ENCODE peak calls at places on chromosome 19, in four cellular contexts. One of them, this sample, is unnamed.

GRCh38 chr19:45468159-45468651 is 409 bp downstream of the FOSB start:
- DNase-seq in body of pancreas: peak
- DNase-seq in lower lobe of right lung: no peak
- DNase-seq in left ventricle myocardium inferior: no peak
- DNase-seq in this sample: no peak

GRCh38 chr19:10686661-10687517 is 14.3 kb upstream of the QTRT1 start:
- DNase-seq in body of pancreas: no peak
- DNase-seq in lower lobe of right lung: no peak
- DNase-seq in left ventricle myocardium inferior: peak
- DNase-seq in this sample: no peak

GRCh38 chr19:41330476-41330875 is 20.5 kb downstream of the CCDC97 start:
- DNase-seq in body of pancreas: no peak
- DNase-seq in lower lobe of right lung: no peak
- DNase-seq in left ventricle myocardium inferior: no peak
- DNase-seq in this sample: no peak

GRCh38 chr19:1325568-1326294 is 40.1 kb downstream of the EFNA2 start:
- DNase-seq in body of pancreas: no peak
- DNase-seq in lower lobe of right lung: no peak
- DNase-seq in left ventricle myocardium inferior: no peak
- DNase-seq in this sample: no peak

GRCh38 chr19:4052993-4053422 is 13.7 kb downstream of the ZBTB7A start:
- DNase-seq in body of pancreas: no peak
- DNase-seq in lower lobe of right lung: peak
- DNase-seq in left ventricle myocardium inferior: no peak
- DNase-seq in this sample: no peak

GRCh38 chr19:42193294-42193693 is 24.2 kb downstream of the DEDD2 start:
- DNase-seq in body of pancreas: no peak
- DNase-seq in lower lobe of right lung: no peak
- DNase-seq in left ventricle myocardium inferior: no peak
- DNase-seq in this sample: no peak

GRCh38 chr19:48556163-48556562 is 4.2 kb downstream of the SULT2B1 start:
- DNase-seq in body of pancreas: no peak
- DNase-seq in lower lobe of right lung: no peak
- DNase-seq in left ventricle myocardium inferior: no peak
- DNase-seq in this sample: no peak

GRCh38 chr19:17803264-17803896 is 8.4 kb downstream of the B3GNT3 start:
- DNase-seq in body of pancreas: no peak
- DNase-seq in lower lobe of right lung: peak
- DNase-seq in left ventricle myocardium inferior: no peak
- DNase-seq in this sample: no peak

GRCh38 chr19:575527-576506 is 3.4 kb downstream of the BSG start:
- DNase-seq in body of pancreas: peak
- DNase-seq in lower lobe of right lung: no peak
- DNase-seq in left ventricle myocardium inferior: peak
- DNase-seq in this sample: peak

GRCh38 chr19:56912406-56912805 is 71.9 kb upstream of the PEG3 start:
- DNase-seq in body of pancreas: no peak
- DNase-seq in lower lobe of right lung: no peak
- DNase-seq in left ventricle myocardium inferior: no peak
- DNase-seq in this sample: no peak

GRCh38 chr19:15194938-15195337 is 5.9 kb downstream of the NOTCH3 start:
- DNase-seq in body of pancreas: peak
- DNase-seq in lower lobe of right lung: no peak
- DNase-seq in left ventricle myocardium inferior: no peak
- DNase-seq in this sample: no peak

DNA sequence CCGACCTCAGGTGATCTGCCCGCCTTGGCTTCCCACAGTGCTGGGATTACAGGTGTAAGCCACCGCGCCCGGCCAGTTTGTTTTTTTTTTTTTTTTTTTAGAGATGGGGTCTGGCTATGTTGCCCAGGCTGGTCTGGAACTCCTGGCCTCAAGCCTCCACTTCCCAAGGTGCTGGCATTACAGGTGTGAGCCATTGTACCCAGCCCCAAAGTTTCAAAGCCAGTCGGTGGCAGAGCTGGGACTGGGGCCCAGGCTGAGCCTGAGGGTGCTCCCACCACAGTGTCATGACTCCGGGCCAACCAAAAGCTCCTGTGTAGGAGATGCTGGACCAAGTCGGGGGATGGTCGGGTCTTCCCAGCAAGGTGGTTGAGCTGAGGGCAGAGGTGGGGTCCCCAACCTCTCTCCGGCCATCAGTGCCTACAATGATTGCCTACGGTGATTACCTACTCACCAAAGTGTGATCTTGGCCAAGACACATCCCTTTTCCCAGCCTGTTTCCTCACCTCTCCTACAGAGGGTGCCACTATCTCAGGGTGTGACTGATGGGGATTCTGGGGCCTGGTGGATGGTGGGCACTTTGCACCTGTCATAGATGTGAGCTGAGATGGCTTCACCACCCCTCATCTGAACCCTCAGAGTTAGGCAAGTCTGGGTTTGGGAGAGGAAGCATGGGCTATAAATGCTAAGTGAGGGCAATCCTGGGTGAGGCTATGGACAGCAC is 5.9 kb upstream of the SAMD1 start:
- DNase-seq in body of pancreas: no peak
- DNase-seq in lower lobe of right lung: no peak
- DNase-seq in left ventricle myocardium inferior: no peak
- DNase-seq in this sample: no peak
- TF ChIP-seq CTCF in body of pancreas: no peak
- TF ChIP-seq CTCF in lower lobe of right lung: no peak
- TF ChIP-seq CTCF in left ventricle myocardium inferior: no peak
- TF ChIP-seq CTCF in this sample: no peak

DNA sequence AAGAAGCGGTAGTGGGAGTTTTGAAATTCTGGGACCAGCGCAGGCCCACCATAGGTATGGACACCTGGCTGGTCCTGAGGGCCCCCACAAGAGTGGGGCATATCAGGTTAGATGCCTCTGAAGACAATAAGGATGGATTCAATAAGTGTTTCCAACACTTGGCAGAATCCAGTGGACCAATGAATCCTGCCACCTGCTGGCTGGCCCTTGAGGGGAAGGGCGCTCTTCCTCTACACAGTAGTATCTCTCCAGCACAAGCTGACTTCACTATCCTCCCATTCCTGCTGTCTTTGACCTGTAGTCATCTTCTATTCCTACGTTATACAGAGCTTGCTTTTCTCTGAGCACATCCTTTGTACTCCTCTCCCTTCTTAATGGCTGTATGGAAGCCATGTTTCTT is 199.7 kb upstream of the TSHZ3 start:
- DNase-seq in body of pancreas: peak
- DNase-seq in lower lobe of right lung: no peak
- DNase-seq in left ventricle myocardium inferior: peak
- DNase-seq in this sample: no peak
- TF ChIP-seq CTCF in body of pancreas: peak
- TF ChIP-seq CTCF in lower lobe of right lung: peak
- TF ChIP-seq CTCF in left ventricle myocardium inferior: peak
- TF ChIP-seq CTCF in this sample: peak

GRCh38 chr19:38618590-38619360 is at the start of gene EIF3K:
- DNase-seq in body of pancreas: peak
- DNase-seq in lower lobe of right lung: peak
- DNase-seq in left ventricle myocardium inferior: peak
- DNase-seq in this sample: peak
- TF ChIP-seq CTCF in body of pancreas: no peak
- TF ChIP-seq CTCF in lower lobe of right lung: no peak
- TF ChIP-seq CTCF in left ventricle myocardium inferior: no peak
- TF ChIP-seq CTCF in this sample: no peak

DNA sequence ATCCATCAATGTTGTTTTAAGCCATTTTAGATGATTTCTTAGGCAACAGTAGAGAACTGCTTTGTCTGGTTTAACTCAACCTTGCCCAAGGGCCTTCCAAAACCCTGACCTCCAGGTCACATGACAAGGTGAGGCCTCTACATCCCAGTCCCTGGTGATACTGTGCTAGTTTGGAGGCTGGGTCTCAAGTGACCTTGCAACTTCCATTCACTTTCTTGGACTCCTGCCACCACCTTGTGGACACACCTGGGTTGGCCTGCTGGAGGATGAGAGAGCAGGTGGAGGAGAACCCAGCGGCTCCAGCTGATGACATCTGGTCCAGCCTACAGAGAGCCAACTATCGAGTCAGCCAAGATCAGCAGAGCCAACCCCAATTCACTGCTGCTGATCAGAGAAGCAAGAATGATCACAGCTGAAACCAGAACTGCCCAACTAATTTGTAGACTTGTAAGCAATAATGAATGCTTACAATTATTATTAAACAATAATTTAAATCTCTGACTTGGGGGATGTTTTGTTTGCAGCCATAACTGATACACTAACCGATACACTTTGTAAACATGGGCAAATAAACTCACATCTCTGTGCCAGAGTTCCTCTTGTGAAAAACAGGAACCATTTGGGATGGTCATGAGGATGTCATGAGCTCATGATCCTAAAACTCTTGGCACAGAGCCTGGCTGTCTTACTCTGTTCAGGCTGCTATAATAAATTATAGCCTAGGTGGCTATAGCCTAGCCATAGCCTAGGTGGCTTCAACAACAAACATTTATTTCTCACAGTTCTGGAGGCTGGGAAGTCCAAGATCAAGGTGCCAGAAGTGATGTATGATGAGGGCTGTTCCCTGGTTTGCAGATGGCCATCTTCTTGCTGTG is 11.5 kb downstream of the FAM187B start:
- DNase-seq in body of pancreas: peak
- DNase-seq in lower lobe of right lung: no peak
- DNase-seq in left ventricle myocardium inferior: no peak
- DNase-seq in this sample: no peak
- TF ChIP-seq CTCF in body of pancreas: no peak
- TF ChIP-seq CTCF in lower lobe of right lung: no peak
- TF ChIP-seq CTCF in left ventricle myocardium inferior: no peak
- TF ChIP-seq CTCF in this sample: no peak

This sample was measured in osteocyte.